ENCODE peak calls at places on chromosomes 11 and 22, in six cellular contexts. T, R, L, V, P and A are unnamed samples.

GRCh38 chr11:61973603-61974162 is 6.2 kb upstream of the FTH1 start:
- DNase-seq in T (no peak), R (peak; percentile 50), L (peak; percentile 21), V (no peak), P (no peak), A (no peak)

GRCh38 chr11:108530426-108530825 is 32.2 kb upstream of the POGLUT3 start:
- DNase-seq in T (no peak), R (no peak), L (no peak), V (no peak), P (no peak), A (no peak)

GRCh38 chr22:35319244-35319985 is 19.7 kb downstream of the TOM1 start:
- DNase-seq in T (no peak), R (no peak), L (no peak), V (no peak), P (no peak), A (no peak)

GRCh38 chr22:32661296-32661695 is 140.2 kb upstream of the TIMP3 start:
- DNase-seq in T (no peak), R (peak; percentile 27), L (peak; percentile 10), V (peak; percentile 76), P (peak; percentile 89), A (no peak)

GRCh38 chr22:49977578-49977977 is 17.0 kb downstream of the PIM3 start:
- DNase-seq in T (no peak), R (no peak), L (no peak), V (no peak), P (no peak), A (no peak)

GRCh38 chr22:32996702-32997101 is 61.5 kb downstream of the SYN3 start:
- DNase-seq in T (no peak), R (peak; percentile 26), L (no peak), V (no peak), P (no peak), A (no peak)

GRCh38 chr11:88103337-88104206 is 71.7 kb downstream of the RAB38 start:
- DNase-seq in T (peak; percentile 17), R (peak; percentile 65), L (peak; percentile 92), V (peak; percentile 2), P (peak; percentile 45), A (peak; percentile 9)

GRCh38 chr11:68040121-68040956 is 1.5 kb downstream of the TCIRG1 start:
- DNase-seq in T (peak; percentile 88), R (peak; percentile 76), L (peak; percentile 86), V (peak; percentile 17), P (peak; percentile 69), A (peak; percentile 49)